ENCODE peak calls at places on chromosomes 12 and 14, in nine cellular contexts. K, P, V, A, F, H, W, B and M are unnamed samples.

GRCh38 chr14:94977016-94977415 is 180.3 kb downstream of the DICER1 start:
- DNase-seq in K (no peak), P (no peak), V (no peak), A (no peak), F (no peak), H (no peak), W (no peak), B (no peak), M (no peak)

GRCh38 chr12:132251741-132252490 is 77.5 kb downstream of the GALNT9 start:
- DNase-seq in K (no peak), P (no peak), V (no peak), A (no peak), F (no peak), H (no peak), W (no peak), B (no peak), M (no peak)

GRCh38 chr14:95935228-95935822 is 58.7 kb downstream of the TUNAR start:
- DNase-seq in K (no peak), P (no peak), V (peak), A (no peak), F (peak), H (no peak), W (no peak), B (peak), M (no peak)

GRCh38 chr14:105499256-105500035 is 8.4 kb downstream of the TEDC1 start:
- DNase-seq in K (no peak), P (peak), V (peak), A (peak), F (no peak), H (no peak), W (no peak), B (no peak), M (no peak)

GRCh38 chr12:39427360-39427808 is 15.5 kb downstream of the KIF21A start:
- DNase-seq in K (no peak), P (no peak), V (no peak), A (no peak), F (no peak), H (no peak), W (no peak), B (no peak), M (no peak)

GRCh38 chr12:10673660-10674384 is at the start of gene STYK1:
- DNase-seq in K (peak), P (peak), V (peak), A (peak), F (no peak), H (peak), W (peak), B (peak), M (no peak)

GRCh38 chr14:77071938-77072388 is 26.1 kb upstream of the CIPC start:
- DNase-seq in K (no peak), P (no peak), V (no peak), A (no peak), F (no peak), H (no peak), W (no peak), B (peak), M (no peak)

GRCh38 chr14:22689186-22689585 is 45.0 kb upstream of the OR6J1 start:
- DNase-seq in K (no peak), P (no peak), V (no peak), A (no peak), F (peak), H (no peak), W (no peak), B (peak), M (peak)

GRCh38 chr12:70467908-70468733 is 102.0 kb downstream of the KCNMB4 start:
- DNase-seq in K (no peak), P (no peak), V (no peak), A (no peak), F (no peak), H (no peak), W (no peak), B (no peak), M (no peak)

GRCh38 chr12:26090853-26091510 is 33.9 kb downstream of the BHLHE41 start:
- DNase-seq in K (no peak), P (no peak), V (no peak), A (no peak), F (no peak), H (no peak), W (no peak), B (peak), M (no peak)

GRCh38 chr12:11880424-11880823 is 190.3 kb upstream of the BCL2L14 start:
- DNase-seq in K (no peak), P (no peak), V (no peak), A (no peak), F (no peak), H (no peak), W (no peak), B (no peak), M (no peak)

GRCh38 chr12:11884661-11885060 is 186.1 kb upstream of the BCL2L14 start:
- DNase-seq in K (no peak), P (no peak), V (no peak), A (no peak), F (no peak), H (no peak), W (no peak), B (no peak), M (no peak)

GRCh38 chr12:11879306-11879705 is 191.4 kb upstream of the BCL2L14 start:
- DNase-seq in K (no peak), P (no peak), V (no peak), A (no peak), F (no peak), H (no peak), W (no peak), B (peak), M (peak)

GRCh38 chr12:11882301-11883019 is 188.3 kb upstream of the BCL2L14 start:
- DNase-seq in K (no peak), P (no peak), V (no peak), A (no peak), F (no peak), H (no peak), W (no peak), B (no peak), M (no peak)

DNA sequence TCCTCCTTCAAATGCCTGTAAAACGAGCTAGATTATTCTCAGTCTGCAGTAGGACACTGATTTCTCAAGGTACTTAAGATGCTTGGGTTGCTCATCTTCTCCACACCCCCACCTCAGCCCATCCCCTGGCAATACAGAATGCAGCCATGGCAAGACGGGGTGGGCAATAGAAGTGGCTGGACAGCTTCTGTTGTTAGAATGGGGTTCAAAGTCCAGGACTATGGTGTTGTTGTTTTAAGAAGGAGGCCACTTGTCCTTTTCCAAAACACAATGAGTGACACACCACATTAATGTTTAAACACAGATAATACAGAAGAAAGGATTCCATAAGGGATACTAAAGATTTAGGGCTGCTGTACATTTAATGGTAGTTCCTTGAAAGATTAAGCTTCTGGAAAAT is 188.9 kb upstream of the BCL2L14 start:
- DNase-seq in K (no peak), P (no peak), V (no peak), A (no peak), F (no peak), H (no peak), W (no peak), B (no peak), M (no peak)
- TF ChIP-seq CTCF in K (no peak), P (no peak), V (no peak), A (no peak), F (no peak), H (no peak), W (no peak), B (no peak), M (no peak)

GRCh38 chr12:2187195-2187963 is 134.6 kb downstream of the CACNA1C start:
- DNase-seq in K (no peak), P (no peak), V (no peak), A (no peak), F (no peak), H (no peak), W (no peak), B (no peak), M (no peak)

GRCh38 chr12:2179953-2180736 is 127.4 kb downstream of the CACNA1C start:
- DNase-seq in K (no peak), P (no peak), V (no peak), A (no peak), F (peak), H (no peak), W (peak), B (peak), M (peak)

GRCh38 chr12:2180737-2181082 is 127.9 kb downstream of the CACNA1C start:
- DNase-seq in K (no peak), P (no peak), V (no peak), A (no peak), F (no peak), H (no peak), W (no peak), B (no peak), M (no peak)

GRCh38 chr12:2185751-2186341 is 133.1 kb downstream of the CACNA1C start:
- DNase-seq in K (no peak), P (no peak), V (no peak), A (no peak), F (peak), H (no peak), W (no peak), B (no peak), M (peak)

DNA sequence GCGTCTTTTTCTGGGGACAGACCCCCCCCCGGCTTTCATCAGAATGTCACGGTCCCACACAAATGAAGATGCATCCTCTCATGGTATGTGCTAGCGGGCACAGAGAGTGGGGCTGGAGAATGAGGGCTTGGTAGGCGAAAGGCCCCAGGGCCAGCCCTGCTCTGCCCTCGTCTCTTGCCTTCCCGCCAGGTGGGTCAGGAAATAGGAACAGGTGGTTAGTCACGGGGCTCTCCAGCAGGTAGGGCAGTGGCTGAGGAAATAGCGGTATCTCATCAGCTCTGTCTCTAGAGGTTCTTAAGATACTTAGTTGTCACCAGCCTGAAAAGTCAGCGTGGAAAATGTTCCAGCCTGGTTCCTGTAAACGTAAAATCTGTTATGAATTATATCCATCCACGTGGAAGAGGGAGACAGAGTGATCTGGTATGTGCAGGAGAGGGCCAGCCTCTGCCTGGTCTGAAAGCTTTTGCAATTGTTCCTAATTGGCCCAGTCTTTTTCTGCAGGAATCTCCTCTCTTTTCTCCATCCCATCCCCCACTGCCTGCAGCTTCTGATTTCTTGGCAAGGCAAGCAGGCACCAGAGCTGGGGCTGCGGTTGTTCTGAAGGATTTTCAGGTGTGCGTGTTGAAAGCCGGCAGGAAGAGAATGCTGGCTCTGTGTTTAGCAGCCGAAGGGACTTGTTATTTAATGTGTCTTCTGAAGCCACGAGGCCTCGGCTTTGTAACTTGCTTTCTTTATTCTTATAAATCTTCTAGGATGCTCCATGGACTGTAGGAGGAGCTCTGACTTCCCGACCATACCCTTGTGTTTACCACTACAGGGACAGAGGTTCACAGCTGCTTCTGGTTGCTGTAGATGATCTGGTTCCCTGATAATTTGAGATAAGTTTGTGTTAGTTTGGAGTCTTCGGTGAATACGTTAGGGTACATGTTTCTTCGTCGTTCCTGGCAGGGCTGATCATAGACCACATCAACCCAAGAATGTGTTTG is 131.1 kb downstream of the CACNA1C start:
- DNase-seq in K (no peak), P (no peak), V (no peak), A (no peak), F (peak), H (no peak), W (no peak), B (peak), M (peak)
- TF ChIP-seq CTCF in K (no peak), P (no peak), V (no peak), A (no peak), F (peak), H (no peak), W (no peak), B (peak), M (peak)

GRCh38 chr12:27732281-27732680 is 21.6 kb downstream of the MRPS35 start:
- DNase-seq in K (no peak), P (no peak), V (no peak), A (no peak), F (no peak), H (no peak), W (no peak), B (peak), M (no peak)
- TF ChIP-seq CTCF in K (peak), P (no peak), V (peak), A (no peak), F (peak), H (no peak), W (no peak), B (peak), M (peak)

GRCh38 chr12:122946690-122947271 is 19.5 kb downstream of the ABCB9 start:
- DNase-seq in K (peak), P (no peak), V (no peak), A (no peak), F (peak), H (peak), W (no peak), B (peak), M (peak)
- TF ChIP-seq CTCF in K (no peak), P (no peak), V (no peak), A (no peak), F (peak), H (no peak), W (no peak), B (peak), M (peak)